ENCODE peak calls at places on chromosomes 3 and 15, in five cellular contexts. M, O, I, X and S are unnamed samples.

GRCh38 chr15:90665288-90666134 is 51.6 kb upstream of the BLM start:
- DNase-seq in M (peak; percentile 90), O (peak; percentile 96), I (peak; percentile 79), X (peak; percentile 88), S (peak; percentile 81)

GRCh38 chr3:24639640-24640329 is 145.1 kb upstream of the THRB start:
- DNase-seq in M (no peak), O (no peak), I (no peak), X (no peak), S (no peak)

GRCh38 chr3:193996205-193996604 is 139.7 kb upstream of the HES1 start:
- DNase-seq in M (no peak), O (no peak), I (no peak), X (no peak), S (no peak)

GRCh38 chr3:58296269-58296668 is 9.8 kb upstream of the RPP14 start:
- DNase-seq in M (no peak), O (no peak), I (no peak), X (no peak), S (no peak)

GRCh38 chr3:102195198-102195948 is 239.4 kb upstream of the ZPLD1 start:
- DNase-seq in M (no peak), O (no peak), I (no peak), X (peak; percentile 68), S (no peak)

GRCh38 chr15:57436961-57437360 is 60.7 kb downstream of the CGNL1 start:
- DNase-seq in M (no peak), O (no peak), I (no peak), X (no peak), S (no peak)

GRCh38 chr3:136209921-136210320 is 13.8 kb upstream of the MSL2 start:
- DNase-seq in M (no peak), O (no peak), I (no peak), X (no peak), S (no peak)

GRCh38 chr3:9248232-9249191 is 934 bp downstream of the SRGAP3 start:
- DNase-seq in M (no peak), O (no peak), I (no peak), X (no peak), S (no peak)

GRCh38 chr15:80758130-80758529 is 21.0 kb upstream of the CEMIP start:
- DNase-seq in M (no peak), O (no peak), I (no peak), X (no peak), S (no peak)

GRCh38 chr3:134485075-134485536 is 679 bp downstream of the ANAPC13 start:
- DNase-seq in M (no peak), O (peak; percentile 40), I (no peak), X (no peak), S (peak; percentile 23)

GRCh38 chr15:31197497-31198414 is 96.2 kb upstream of the TRPM1 start:
- DNase-seq in M (peak; percentile 57), O (peak; percentile 83), I (peak; percentile 57), X (peak; percentile 78), S (peak; percentile 68)

GRCh38 chr3:12440927-12441326 is 43.4 kb upstream of the TSEN2 start:
- DNase-seq in M (no peak), O (no peak), I (no peak), X (no peak), S (no peak)

GRCh38 chr3:39284457-39284881 is 4.6 kb upstream of the CX3CR1 start:
- DNase-seq in M (peak; percentile 22), O (no peak), I (no peak), X (no peak), S (no peak)

GRCh38 chr3:129521702-129522101 is 6.7 kb upstream of the RHO start:
- DNase-seq in M (no peak), O (no peak), I (no peak), X (no peak), S (no peak)

GRCh38 chr3:122754867-122755835 is 38.5 kb downstream of the HSPBAP1 start:
- DNase-seq in M (peak; percentile 68), O (peak; percentile 61), I (peak; percentile 45), X (no peak), S (peak; percentile 76)

GRCh38 chr3:31755911-31756658 is 223.4 kb downstream of the STT3B start:
- DNase-seq in M (no peak), O (no peak), I (no peak), X (no peak), S (no peak)

GRCh38 chr3:110227987-110228386 is 843.6 kb upstream of the NECTIN3 start:
- DNase-seq in M (no peak), O (no peak), I (no peak), X (no peak), S (no peak)

GRCh38 chr15:25596644-25597562 is 158.1 kb upstream of the UBE3A start:
- DNase-seq in M (no peak), O (no peak), I (no peak), X (no peak), S (no peak)

GRCh38 chr15:90217671-90218394 is 15.9 kb downstream of the CIB1 start:
- DNase-seq in M (no peak), O (no peak), I (no peak), X (no peak), S (no peak)

DNA sequence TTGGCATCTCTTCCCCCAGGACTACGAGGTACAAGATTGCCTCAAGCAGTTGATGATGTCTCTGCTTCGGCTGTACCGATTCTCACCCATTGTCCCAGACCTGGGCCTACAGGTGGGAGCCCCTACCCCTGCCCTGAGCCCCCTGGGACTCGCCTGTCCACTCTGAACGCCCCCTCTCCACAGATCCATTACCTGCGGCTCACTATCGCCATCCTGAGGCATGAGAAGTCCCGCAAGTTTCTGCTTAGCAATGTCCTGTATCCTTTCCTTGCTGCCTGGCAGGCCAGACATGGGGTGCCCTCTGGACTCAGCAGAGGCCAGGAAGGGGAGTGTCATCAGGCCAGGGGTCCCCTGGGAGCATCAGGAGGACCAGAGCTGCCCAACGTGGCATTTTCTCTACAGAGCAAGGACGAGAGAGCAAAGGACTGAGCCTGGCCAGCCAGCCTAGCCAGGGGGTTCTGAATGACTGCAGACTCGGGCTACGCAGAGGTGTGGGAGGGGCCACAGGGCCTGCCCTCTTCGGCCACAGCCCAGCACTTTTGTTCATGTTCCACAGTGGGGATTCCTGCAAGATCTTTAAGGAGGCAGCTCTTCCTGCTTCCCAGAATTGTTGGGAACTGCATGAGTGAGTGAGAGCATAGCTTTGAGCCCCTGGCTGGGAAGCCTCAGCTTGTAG is 11.2 kb downstream of the RNF123 start:
- DNase-seq in M (no peak), O (no peak), I (no peak), X (no peak), S (no peak)
- TF ChIP-seq CTCF in M (peak; percentile 19), O (no peak), I (no peak), X (no peak), S (no peak)

GRCh38 chr15:47988564-47988963 is 132.2 kb upstream of the SLC24A5 start:
- DNase-seq in M (no peak), O (no peak), I (no peak), X (no peak), S (no peak)
- TF ChIP-seq CTCF in M (no peak), O (peak; percentile 3), I (no peak), X (no peak), S (no peak)

DNA sequence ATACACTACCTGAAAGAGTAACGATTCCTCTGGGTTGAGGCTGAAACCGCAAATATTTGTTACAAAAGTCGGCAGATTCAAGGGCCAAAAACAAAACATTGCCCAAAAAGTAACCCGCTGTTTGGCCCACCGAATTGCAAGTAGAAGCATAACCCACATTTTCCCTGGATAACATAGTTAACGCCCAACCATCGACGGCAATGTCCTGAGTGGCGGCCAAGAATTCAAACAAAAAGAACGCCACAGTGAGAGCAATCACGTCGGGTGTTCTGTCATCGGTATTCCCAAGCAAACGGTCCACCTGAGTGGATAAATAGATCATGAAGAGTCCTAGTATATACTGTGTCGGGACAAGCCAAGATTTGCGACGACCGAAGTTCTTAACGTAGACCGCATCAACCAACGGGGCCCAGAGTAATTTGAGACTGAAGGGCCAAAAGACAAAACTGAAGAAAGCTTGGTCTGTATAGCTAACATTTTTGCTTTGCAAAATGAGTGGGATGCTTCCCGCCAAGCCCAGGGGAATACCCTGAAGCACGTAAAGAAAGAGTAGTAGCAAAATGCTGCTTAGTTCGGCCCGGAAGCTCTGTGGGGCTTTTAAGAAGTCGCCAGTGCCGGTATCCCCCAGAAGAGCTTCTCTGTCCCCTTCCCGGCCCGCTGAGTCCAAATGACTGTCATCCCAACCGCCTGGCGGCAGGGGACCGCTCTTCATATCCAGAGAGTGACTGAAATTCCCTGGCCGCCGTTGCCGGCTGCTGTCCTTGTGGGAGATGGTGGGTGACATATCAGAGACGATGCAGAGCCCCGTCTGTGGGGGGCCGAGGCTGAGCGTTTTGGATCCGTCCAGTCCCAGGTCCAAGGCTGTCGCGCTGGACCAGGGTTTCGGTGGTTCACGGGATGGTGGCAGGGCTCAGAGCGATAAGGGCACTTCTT is 747 bp downstream of the SLC33A1 start:
- DNase-seq in M (peak; percentile 45), O (peak; percentile 61), I (no peak), X (peak; percentile 73), S (peak; percentile 25)
- TF ChIP-seq CTCF in M (no peak), O (no peak), I (no peak), X (peak; percentile 8), S (no peak)

DNA sequence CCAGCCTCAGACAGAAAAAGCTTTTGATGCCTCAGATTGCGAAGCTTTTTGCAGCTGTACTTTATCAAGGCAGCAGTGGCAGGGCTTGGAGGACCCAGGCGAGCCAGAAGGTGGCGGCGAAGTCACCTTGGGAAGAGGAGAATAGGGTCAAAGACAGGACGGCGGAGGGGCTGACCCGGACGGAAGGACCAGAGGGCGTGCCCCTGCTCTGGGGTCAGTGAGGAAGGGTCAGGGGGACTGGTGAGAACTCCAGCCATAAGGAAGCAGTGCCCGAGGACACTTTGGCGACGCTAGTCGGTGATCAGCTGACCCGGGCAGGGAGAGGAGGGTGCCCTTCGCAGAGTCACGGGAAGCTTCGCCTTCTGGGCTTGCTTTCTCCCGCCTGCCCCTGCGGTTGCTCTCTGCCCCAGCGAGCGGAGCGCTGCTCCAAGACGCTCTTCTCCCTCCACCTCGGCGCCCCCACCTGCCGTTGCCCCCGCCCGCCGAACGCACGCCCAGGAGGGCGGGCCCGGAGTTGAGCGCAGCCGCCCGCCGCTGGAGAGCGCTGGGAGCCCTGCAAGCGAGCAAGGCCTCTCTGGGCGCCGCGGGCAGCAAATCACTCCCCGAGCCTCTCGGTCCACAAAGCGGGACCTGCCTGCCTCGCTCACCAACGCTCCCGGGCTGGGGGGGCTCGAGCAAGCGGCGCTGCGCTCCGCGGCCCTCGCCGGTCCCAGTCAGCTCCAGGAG is 1.4 kb downstream of the CADPS start:
- DNase-seq in M (peak; percentile 3), O (peak; percentile 9), I (peak; percentile 26), X (no peak), S (peak; percentile 32)
- TF ChIP-seq CTCF in M (no peak), O (peak; percentile 6), I (no peak), X (no peak), S (no peak)

DNA sequence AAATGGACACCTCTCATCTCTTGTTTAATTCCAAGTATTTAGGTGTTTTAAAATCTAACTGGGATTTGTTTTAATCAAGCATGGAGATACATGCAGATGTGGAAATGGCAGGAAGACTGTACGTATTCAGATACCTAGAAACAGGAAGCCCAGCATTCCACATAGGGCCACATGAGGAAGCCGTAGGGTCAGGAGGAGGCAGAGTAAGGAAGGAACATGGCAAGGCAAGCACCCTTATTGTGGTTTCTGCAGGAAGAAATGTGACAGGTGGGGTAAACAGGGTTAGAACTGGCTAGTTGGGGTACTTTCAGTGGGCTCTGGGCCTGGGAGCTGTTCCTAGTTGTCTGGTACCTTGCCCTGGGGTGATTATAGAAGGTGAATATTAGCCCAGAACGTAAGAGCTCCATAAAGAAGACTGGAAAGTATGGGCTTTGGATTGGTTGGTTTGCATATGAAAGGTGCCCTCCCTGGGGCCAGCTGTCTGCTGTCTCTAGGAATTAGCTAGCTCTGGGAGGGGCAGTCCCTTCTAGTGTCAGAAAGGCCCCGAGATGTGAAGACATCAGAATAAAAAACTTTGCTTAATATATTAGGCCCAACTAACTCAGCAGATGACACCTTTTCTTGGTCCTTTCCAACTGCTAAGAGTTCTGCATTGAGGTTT is 107.7 kb upstream of the CADPS start:
- DNase-seq in M (no peak), O (no peak), I (no peak), X (no peak), S (no peak)
- TF ChIP-seq CTCF in M (no peak), O (no peak), I (no peak), X (no peak), S (no peak)